ENCODE peak calls at places on chromosome X, in ten cellular contexts. T is activated CD8-positive, alpha-beta T cell treated with anti-CD3 and anti-CD28 coated beads for 36 hours; H is posterior cingulate gyrus; F is tibial nerve; C is HuH-7.5; K is aorta; B is Right ventricle myocardium superior; S is T1000; A is NAMALWA; R is stimulated activated CD8-positive, alpha-beta memory T cell treated with anti-CD3 and anti-CD28 coated beads, Interleukin-4, amount 100 ng/mL, for 1 hour. M is an unnamed sample.
A peak's percentile ranks its signal among the peaks of the same experiment; 100 is the strongest.

GRCh38 chrX:482702-483203 is 96.0 kb upstream of the PPP2R3B start:
- DNase-seq in T (no peak), H (no peak), F (no peak), C (no peak), K (no peak), B (no peak), S (no peak), A (no peak), R (no peak), M (peak; percentile 2)

GRCh38 chrX:17580529-17581155 is 156.7 kb upstream of the SCML1 start:
- DNase-seq in T (no peak), H (no peak), F (no peak), C (no peak), K (no peak), B (no peak), S (no peak), A (no peak), R (no peak), M (no peak)

GRCh38 chrX:2552621-2553297 is 52.0 kb upstream of the DHRSX start:
- DNase-seq in T (no peak), H (no peak), F (peak; percentile 8), C (no peak), K (no peak), B (no peak), S (peak; percentile 42), A (no peak), R (no peak), M (no peak)

GRCh38 chrX:48937065-48937907 is 18.5 kb upstream of the PIM2 start:
- DNase-seq in T (peak; percentile 95), H (no peak), F (peak; percentile 18), C (no peak), K (no peak), B (peak; percentile 70), S (no peak), A (peak; percentile 86), R (peak; percentile 78), M (peak; percentile 69)

GRCh38 chrX:106170318-106170717 is 2.2 kb downstream of the PWWP3B start:
- DNase-seq in T (no peak), H (no peak), F (peak; percentile 7), C (no peak), K (no peak), B (no peak), S (no peak), A (peak; percentile 1), R (no peak), M (no peak)

GRCh38 chrX:17030092-17030491 is 83.6 kb downstream of the REPS2 start:
- DNase-seq in T (no peak), H (no peak), F (no peak), C (no peak), K (no peak), B (no peak), S (no peak), A (no peak), R (no peak), M (no peak)

GRCh38 chrX:135213200-135213844 is 38.5 kb upstream of the ETDA start:
- DNase-seq in T (peak; percentile 70), H (no peak), F (no peak), C (no peak), K (no peak), B (no peak), S (no peak), A (no peak), R (no peak), M (no peak)

GRCh38 chrX:70293621-70294020 is 3.7 kb downstream of the KIF4A start:
- DNase-seq in T (no peak), H (no peak), F (no peak), C (no peak), K (no peak), B (no peak), S (no peak), A (no peak), R (no peak), M (no peak)

GRCh38 chrX:100098660-100099375 is 311.3 kb downstream of the PCDH19 start:
- DNase-seq in T (no peak), H (no peak), F (no peak), C (no peak), K (no peak), B (no peak), S (no peak), A (no peak), R (no peak), M (no peak)

GRCh38 chrX:25043192-25043591 is 27.4 kb upstream of the ARX start:
- DNase-seq in T (no peak), H (no peak), F (no peak), C (no peak), K (no peak), B (no peak), S (no peak), A (no peak), R (no peak), M (no peak)

GRCh38 chrX:151596282-151596681 is 32.8 kb downstream of the PASD1 start:
- DNase-seq in T (no peak), H (no peak), F (no peak), C (no peak), K (no peak), B (no peak), S (no peak), A (no peak), R (no peak), M (no peak)